ENCODE peak calls at places on chromosome 3, in eight cellular contexts. R, S, G, L, K, O, A and Y are unnamed samples.

GRCh38 chr3:30258426-30259392 is 347.7 kb upstream of the TGFBR2 start:
- DNase-seq in S (no peak), G (no peak), L (no peak), K (no peak), A (no peak), R (peak), O (no peak), Y (peak)

GRCh38 chr3:77298405-77298804 is 258.5 kb downstream of the ROBO2 start:
- DNase-seq in L (no peak), G (no peak), R (peak), O (no peak), S (no peak), A (no peak), K (no peak), Y (peak)

GRCh38 chr3:100525753-100526612 is 33.6 kb downstream of the TMEM45A start:
- DNase-seq in G (peak), A (no peak), K (no peak), R (peak), S (peak), L (peak), O (peak), Y (peak)

GRCh38 chr3:130671545-130671944 is 75.1 kb downstream of the PIK3R4 start:
- DNase-seq in A (peak), K (no peak), O (no peak), S (no peak), L (no peak), R (peak), G (peak), Y (no peak)

GRCh38 chr3:51621091-51621892 is 49.8 kb upstream of the TEX264 start:
- DNase-seq in O (peak), L (peak), S (no peak), G (peak), R (peak), K (no peak), A (peak), Y (peak)

GRCh38 chr3:89227634-89228033 is 120.2 kb downstream of the EPHA3 start:
- DNase-seq in R (peak), G (peak), O (no peak), K (no peak), A (no peak), S (no peak), L (peak), Y (peak)

GRCh38 chr3:70982700-70983140 is 600.8 kb downstream of the FOXP1 start:
- DNase-seq in A (no peak), L (peak), G (peak), K (no peak), O (peak), R (peak), S (peak), Y (peak)

GRCh38 chr3:170428095-170428494 is 9.4 kb downstream of the CLDN11 start:
- DNase-seq in S (no peak), A (no peak), G (no peak), K (no peak), O (no peak), L (no peak), R (no peak), Y (no peak)

GRCh38 chr3:53420831-53421230 is 73.5 kb upstream of the DCP1A start:
- DNase-seq in S (no peak), R (no peak), G (no peak), K (no peak), A (no peak), L (no peak), O (no peak), Y (no peak)

GRCh38 chr3:176939022-176939817 is 258.1 kb downstream of the TBL1XR1 start:
- DNase-seq in L (peak), O (peak), A (peak), S (no peak), G (peak), R (peak), K (no peak), Y (peak)

GRCh38 chr3:12483364-12483763 is 916 bp upstream of the TSEN2 start:
- DNase-seq in A (no peak), S (no peak), G (peak), O (peak), K (no peak), L (peak), R (peak), Y (peak)

GRCh38 chr3:133962879-133963278 is 66.8 kb downstream of the SLCO2A1 start:
- DNase-seq in G (peak), K (no peak), S (no peak), R (peak), L (peak), O (peak), A (no peak), Y (peak)

GRCh38 chr3:127093312-127093711 is 99.6 kb upstream of the PRR23E start:
- DNase-seq in G (no peak), K (no peak), S (no peak), O (no peak), R (no peak), L (no peak), A (no peak), Y (no peak)

GRCh38 chr3:130293247-130293646 is 52.2 kb upstream of the COL6A5 start:
- DNase-seq in R (no peak), G (no peak), K (no peak), S (no peak), L (no peak), O (no peak), A (no peak), Y (no peak)

GRCh38 chr3:79086514-79086913 is 681.3 kb downstream of the ROBO1 start:
- DNase-seq in K (no peak), L (peak), S (no peak), R (peak), O (peak), A (peak), G (peak), Y (peak)

GRCh38 chr3:73510784-73511183 is 114.0 kb downstream of the PDZRN3 start:
- DNase-seq in G (no peak), S (no peak), K (no peak), O (no peak), R (no peak), A (no peak), L (no peak), Y (no peak)

GRCh38 chr3:129655326-129655725 is 48.9 kb upstream of the PLXND1 start:
- DNase-seq in G (no peak), K (no peak), R (no peak), A (no peak), L (no peak), S (no peak), O (no peak), Y (no peak)

GRCh38 chr3:140160553-140160952 is 225.6 kb downstream of the CLSTN2 start:
- DNase-seq in G (no peak), K (no peak), S (no peak), A (no peak), L (no peak), R (no peak), O (no peak), Y (no peak)
- TF ChIP-seq CTCF in G (no peak), K (no peak), S (no peak), A (no peak), L (no peak), R (no peak), O (no peak), Y (no peak)

DNA sequence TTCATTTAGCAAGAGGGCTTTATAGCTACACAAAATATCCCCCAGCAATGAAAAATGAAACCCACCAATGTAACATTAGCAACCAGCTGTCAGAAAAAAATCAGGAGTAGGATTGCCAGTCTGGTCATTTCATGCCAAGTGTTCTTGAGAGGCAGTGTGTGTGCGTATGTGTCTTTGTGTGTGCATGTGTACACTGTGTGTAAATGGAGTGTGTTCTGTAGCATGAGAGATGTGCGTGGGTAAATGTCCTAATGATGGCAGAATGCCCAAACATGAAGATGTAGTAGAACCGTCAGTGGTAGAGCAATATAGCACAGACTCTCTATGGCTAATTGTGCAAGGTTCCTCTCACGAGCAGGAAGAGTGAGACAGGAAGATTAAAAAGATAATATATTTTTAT is 1038.9 kb downstream of the IGSF11 start:
- DNase-seq in S (no peak), A (no peak), R (peak), O (no peak), K (no peak), L (no peak), G (peak), Y (no peak)
- H3K4me3 ChIP-seq in S (no peak), A (no peak), R (peak), O (no peak), K (no peak), L (no peak), G (peak), Y (peak)

DNA sequence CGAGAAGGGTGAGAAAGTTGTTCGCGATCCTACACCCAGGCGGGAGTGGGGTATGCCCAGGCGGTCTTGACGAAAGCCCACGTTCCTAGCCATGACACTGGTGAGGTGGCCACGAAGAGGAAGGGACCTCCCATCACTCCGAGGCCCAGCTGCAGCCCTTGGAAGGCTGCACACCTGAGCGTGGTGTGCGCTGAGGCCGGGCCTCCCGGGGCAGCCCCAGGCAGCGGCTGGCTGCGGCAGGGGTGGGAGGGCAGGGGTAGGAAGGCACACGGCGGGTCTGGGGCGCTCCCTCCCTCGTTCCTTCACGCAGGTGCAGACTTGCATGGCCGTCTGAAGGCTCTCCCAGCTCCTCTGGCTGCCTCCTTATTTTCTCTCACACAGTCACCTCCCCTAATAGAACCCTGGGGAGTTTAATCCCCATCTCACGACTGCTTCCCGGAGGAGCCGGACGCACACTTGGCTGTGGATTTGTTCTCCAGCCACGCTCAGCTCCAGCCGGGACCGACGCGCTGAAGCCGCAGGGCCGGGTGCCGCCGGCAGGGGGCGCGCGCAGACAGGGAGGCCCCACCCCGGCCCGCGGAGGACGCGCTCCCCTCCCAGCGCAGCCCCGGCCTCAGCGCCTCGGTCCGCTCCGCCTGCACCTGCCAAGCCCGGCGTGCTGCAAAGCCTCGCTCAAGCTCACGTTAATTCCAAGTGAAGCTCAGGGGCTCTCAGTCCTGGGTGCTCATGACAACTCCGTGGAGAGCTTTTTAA is 37.8 kb upstream of the MUC4 start:
- DNase-seq in G (no peak), O (no peak), K (no peak), A (peak), S (no peak), L (no peak), R (no peak), Y (no peak)
- TF ChIP-seq CTCF in G (no peak), O (peak), K (peak), A (peak), S (no peak), L (peak), R (no peak), Y (no peak)

DNA sequence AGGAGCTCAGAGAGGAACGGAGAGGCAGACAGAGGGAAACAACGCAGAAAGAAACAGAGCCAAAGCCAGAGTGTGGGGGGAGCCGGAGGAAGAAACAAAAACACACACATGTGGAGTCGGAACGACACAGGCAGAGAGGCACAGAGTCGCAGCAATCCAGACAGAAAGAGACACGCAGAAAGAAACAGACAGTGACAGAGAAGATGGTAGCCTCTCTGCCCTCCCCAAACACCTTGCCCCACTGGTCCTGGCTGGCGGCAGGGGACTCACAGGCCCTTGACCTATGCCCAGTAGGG is 1.7 kb downstream of the NCKIPSD start:
- DNase-seq in L (no peak), K (no peak), G (peak), O (peak), A (no peak), S (no peak), R (no peak), Y (no peak)
- H3K4me3 ChIP-seq in L (peak), K (peak), G (peak), O (peak), A (peak), S (peak), R (peak), Y (peak)

GRCh38 chr3:192422998-192423349 is 304.4 kb downstream of the FGF12 start:
- DNase-seq in G (no peak), R (no peak), O (peak), K (no peak), A (no peak), S (no peak), L (no peak), Y (no peak)
- TF ChIP-seq CTCF in G (no peak), R (peak), O (peak), K (peak), A (no peak), S (no peak), L (no peak), Y (no peak)

DNA sequence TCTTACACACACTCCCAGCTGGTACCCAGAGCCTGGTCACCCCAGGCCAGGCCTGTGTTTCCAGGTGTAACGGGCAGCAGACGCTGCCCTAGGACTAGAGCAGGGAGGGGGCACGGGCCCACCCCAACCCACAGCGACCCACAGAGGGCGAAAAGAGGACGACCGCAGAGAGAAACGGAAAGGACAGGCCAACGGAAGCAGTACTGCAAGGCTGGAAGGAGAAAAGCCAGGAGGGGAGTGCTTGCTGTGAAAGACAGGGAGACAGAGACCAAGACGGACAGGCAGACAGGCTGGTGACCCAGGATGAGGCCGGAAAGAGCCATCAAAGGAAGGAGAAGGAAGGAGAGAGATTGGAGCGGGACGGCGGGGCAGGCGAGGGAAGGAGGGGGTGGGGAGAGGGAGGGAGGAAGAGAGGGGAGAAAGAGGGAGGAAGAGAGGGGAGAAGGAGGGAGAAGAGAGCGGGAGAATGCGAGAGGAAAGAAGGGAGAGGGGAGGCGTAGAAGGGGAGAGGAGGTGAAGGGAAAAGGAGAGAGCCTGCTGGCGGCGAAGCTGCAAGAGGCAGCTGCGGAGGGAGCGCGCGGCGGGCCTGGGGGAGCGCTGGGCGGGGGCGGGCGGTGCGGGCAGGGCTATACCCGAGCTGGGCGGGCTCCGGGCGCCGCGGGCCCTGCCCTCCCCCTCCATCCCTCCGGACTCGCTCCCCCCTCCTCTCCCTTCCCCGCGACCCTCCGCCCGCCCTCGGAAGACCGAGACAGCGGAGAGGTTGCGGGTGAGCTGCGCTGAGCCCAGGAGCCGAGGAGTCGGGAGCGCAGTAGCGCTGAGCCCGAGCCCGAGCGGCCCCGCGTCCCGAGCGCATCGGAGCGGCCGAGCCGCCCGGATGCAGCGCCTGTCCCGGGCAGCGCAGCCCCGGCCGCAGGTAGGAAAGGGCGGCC is at the start of gene SLC6A1:
- DNase-seq in A (no peak), L (no peak), S (peak), O (peak), G (no peak), K (no peak), R (no peak), Y (peak)
- H3K4me3 ChIP-seq in A (no peak), L (no peak), S (peak), O (no peak), G (no peak), K (peak), R (peak), Y (no peak)